ENCODE peak calls at places on chromosomes 7 and 10, in seven cellular contexts. J is cardiac fibroblast, R is PC-3, Q is astrocyte of the cerebellum, B is adrenal gland, I is left ventricle myocardium inferior, G is H9. H is an unnamed sample.

GRCh38 chr10:101490026-101490425 is 98.0 kb downstream of the POLL start:
- DNase-seq in I (no peak), G (no peak), Q (no peak), J (no peak), B (no peak), R (no peak), H (no peak)

GRCh38 chr10:73644015-73644743 is 2.9 kb upstream of the MYOZ1 start:
- DNase-seq in J (peak; percentile 82), R (peak; percentile 99), Q (peak; percentile 66), I (no peak), G (peak; percentile 68), B (peak; percentile 60), H (peak; percentile 59)

GRCh38 chr7:128268233-128268632 is 27.2 kb downstream of the LEP start:
- DNase-seq in J (no peak), G (no peak), Q (no peak), B (no peak), R (no peak), I (no peak), H (no peak)

GRCh38 chr10:7003821-7004220 is 407.0 kb downstream of the SFMBT2 start:
- DNase-seq in I (no peak), R (no peak), Q (no peak), G (no peak), J (no peak), B (no peak), H (no peak)

GRCh38 chr7:33719059-33719581 is 186.2 kb upstream of the BMPER start:
- DNase-seq in B (no peak), I (peak; percentile 67), Q (no peak), G (no peak), J (peak; percentile 17), R (no peak), H (no peak)

GRCh38 chr10:130301026-130301892 is 165.1 kb downstream of the GLRX3 start:
- DNase-seq in J (no peak), Q (no peak), G (no peak), R (no peak), B (peak; percentile 51), I (peak; percentile 77), H (no peak)

GRCh38 chr7:73699370-73700069 is 16.1 kb downstream of the BUD23 start:
- DNase-seq in G (no peak), J (no peak), B (no peak), I (no peak), R (no peak), Q (no peak), H (no peak)

GRCh38 chr7:2764621-2765020 is 76.6 kb downstream of the AMZ1 start:
- DNase-seq in I (no peak), G (no peak), J (no peak), B (no peak), Q (no peak), R (no peak), H (no peak)

GRCh38 chr7:124692420-124692819 is 73.2 kb downstream of the GPR37 start:
- DNase-seq in I (no peak), J (no peak), B (no peak), R (no peak), G (no peak), Q (no peak), H (no peak)

GRCh38 chr10:2014541-2014940 is 277.2 kb upstream of the ADARB2 start:
- DNase-seq in B (no peak), J (no peak), I (no peak), Q (no peak), R (no peak), G (no peak), H (no peak)

GRCh38 chr10:77696584-77696983 is 59.0 kb upstream of the KCNMA1 start:
- DNase-seq in R (no peak), Q (no peak), J (no peak), I (no peak), G (no peak), B (no peak), H (no peak)

GRCh38 chr7:25124485-25125136 is 449 bp downstream of the CYCS start:
- DNase-seq in Q (no peak), B (no peak), J (peak; percentile 13), I (no peak), R (no peak), G (no peak), H (peak; percentile 22)

GRCh38 chr10:15609291-15609690 is 110.4 kb downstream of the ITGA8 start:
- DNase-seq in G (no peak), B (no peak), R (no peak), J (no peak), Q (no peak), I (no peak), H (no peak)

GRCh38 chr7:81845628-81846259 is 75.9 kb upstream of the HGF start:
- DNase-seq in I (no peak), G (no peak), Q (no peak), J (peak; percentile 64), R (no peak), B (no peak), H (peak; percentile 7)

DNA sequence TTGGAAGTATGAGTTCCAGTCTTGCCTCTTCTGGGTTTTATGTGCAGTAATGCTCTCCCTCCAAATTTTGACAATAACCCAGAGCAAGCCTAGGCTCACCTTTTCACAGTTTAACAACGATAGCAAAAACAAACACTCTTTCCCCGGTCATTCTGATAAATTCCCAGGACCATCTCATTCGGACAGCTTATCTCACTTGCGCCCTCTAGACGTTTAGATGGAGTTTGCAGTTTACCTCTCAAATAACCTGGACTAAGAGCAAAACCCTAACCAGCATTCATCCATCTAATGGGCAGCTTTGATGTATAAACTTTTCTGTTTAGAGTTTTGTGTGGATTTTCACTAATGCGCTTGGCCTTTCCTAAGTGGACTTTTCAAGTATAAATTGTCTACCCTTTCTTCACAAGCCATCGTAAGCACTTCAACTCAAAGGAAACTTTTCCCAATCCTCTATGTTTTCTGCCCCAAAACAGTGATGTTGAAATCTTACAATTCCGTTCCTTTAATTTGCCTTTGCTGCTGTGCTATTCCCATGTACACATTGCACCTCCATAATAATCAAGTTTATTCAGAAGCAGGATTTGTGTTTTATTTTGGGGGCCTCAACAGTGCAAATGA is 114.9 kb downstream of the HDAC9 start:
- DNase-seq in G (peak; percentile 42), Q (no peak), J (peak; percentile 60), B (peak; percentile 9), I (no peak), R (peak; percentile 60), H (peak; percentile 30)
- TF ChIP-seq CTCF in G (peak; percentile 76), Q (peak; percentile 43), J (peak; percentile 61), B (peak; percentile 38), I (peak; percentile 57), R (peak; percentile 81), H (peak; percentile 62)

DNA sequence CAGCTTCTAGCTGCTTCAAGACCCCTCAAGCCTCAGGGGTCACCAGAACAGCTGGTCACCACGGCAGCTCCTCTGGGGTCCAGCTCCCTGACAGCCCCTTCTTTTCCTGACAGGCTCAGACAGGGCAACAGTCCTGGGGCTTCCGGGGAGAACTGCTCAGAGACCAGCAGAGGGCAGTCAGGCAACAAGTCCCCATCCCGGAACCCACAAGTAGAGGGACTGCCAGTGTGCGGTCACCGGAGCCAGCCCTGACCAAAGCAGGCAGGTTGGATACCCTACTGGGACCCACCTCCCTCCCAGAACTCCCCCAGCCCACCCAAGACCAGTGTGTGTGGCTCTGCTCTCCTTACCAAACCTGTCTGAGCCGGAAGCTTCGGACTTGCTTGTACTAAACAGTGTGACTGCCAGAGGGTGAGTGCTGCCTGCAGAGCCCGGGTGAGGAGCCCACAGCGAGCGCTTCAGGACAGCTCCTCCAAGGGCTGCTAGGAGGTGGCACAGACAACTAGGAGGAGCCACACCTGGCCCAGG is 40.3 kb downstream of the YKT6 start:
- DNase-seq in R (peak; percentile 75), J (peak; percentile 89), I (peak; percentile 57), G (peak; percentile 87), Q (peak; percentile 56), B (peak; percentile 83), H (peak; percentile 72)
- TF ChIP-seq CTCF in R (peak; percentile 85), J (peak; percentile 85), I (peak; percentile 75), G (peak; percentile 76), Q (peak; percentile 84), B (peak; percentile 82), H (peak; percentile 61)

GRCh38 chr7:6614941-6615737 is at the start of gene ZNF853:
- DNase-seq in I (no peak), G (no peak), J (no peak), R (no peak), B (no peak), Q (no peak), H (peak; percentile 73)
- TF ChIP-seq CTCF in I (no peak), G (peak; percentile 17), J (no peak), R (no peak), B (no peak), Q (no peak), H (no peak)

GRCh38 chr7:100428967-100429636 is 529 bp upstream of the MEPCE start:
- DNase-seq in R (peak; percentile 99), I (peak; percentile 100), B (peak; percentile 100), J (peak; percentile 100), Q (peak; percentile 99), G (peak; percentile 99), H (peak; percentile 100)
- TF ChIP-seq CTCF in R (no peak), I (peak; percentile 42), B (peak; percentile 52), J (peak; percentile 5), Q (no peak), G (no peak), H (no peak)

H was measured in nephron progenitor cell.